ENCODE peak calls at places on chromosomes 6 and 20, in seven cellular contexts. B is upper lobe of left lung; L is AG04449; E is tibial nerve; W is fibroblast of lung; F is CD8-positive, alpha-beta T cell; T is AG09309. Y is an unnamed sample.

GRCh38 chr6:108120311-108120710 is 45.5 kb upstream of the NR2E1 start:
- DNase-seq in E (no peak), T (no peak), W (no peak), B (no peak), F (no peak), L (no peak), Y (no peak)

GRCh38 chr20:18856873-18857272 is 43.3 kb downstream of the SCP2D1 start:
- DNase-seq in B (no peak), E (no peak), L (no peak), W (no peak), T (no peak), F (no peak), Y (no peak)

GRCh38 chr20:53579581-53580375 is 13.9 kb downstream of the ZNF217 start:
- DNase-seq in L (no peak), T (peak; percentile 75), E (no peak), W (peak; percentile 90), B (peak; percentile 36), F (no peak), Y (no peak)

GRCh38 chr6:130945401-130945919 is 117.6 kb downstream of the EPB41L2 start:
- DNase-seq in F (no peak), L (no peak), T (no peak), W (no peak), B (no peak), E (no peak), Y (no peak)

GRCh38 chr6:16912756-16913155 is 151.5 kb upstream of the ATXN1 start:
- DNase-seq in W (no peak), B (no peak), T (no peak), F (no peak), E (no peak), L (no peak), Y (no peak)

GRCh38 chr20:58927490-58928061 is 53.5 kb upstream of the NELFCD start:
- DNase-seq in F (no peak), W (no peak), B (no peak), L (no peak), E (no peak), T (no peak), Y (no peak)

GRCh38 chr6:1789092-1789491 is 179.4 kb downstream of the FOXC1 start:
- DNase-seq in B (no peak), F (no peak), T (no peak), E (no peak), W (peak; percentile 44), L (no peak), Y (no peak)

GRCh38 chr20:3730803-3731370 is 1.6 kb upstream of the HSPA12B start:
- DNase-seq in E (no peak), F (no peak), W (no peak), B (no peak), T (no peak), L (no peak), Y (no peak)

GRCh38 chr20:41532935-41533334 is 85.2 kb downstream of the CHD6 start:
- DNase-seq in W (no peak), B (no peak), E (no peak), T (no peak), F (no peak), L (no peak), Y (no peak)

GRCh38 chr20:24935140-24935539 is 13.9 kb upstream of the CST7 start:
- DNase-seq in B (no peak), T (no peak), E (no peak), W (no peak), L (no peak), F (no peak), Y (no peak)

GRCh38 chr6:12472601-12473038 is 182.5 kb downstream of the EDN1 start:
- DNase-seq in T (no peak), L (no peak), B (peak; percentile 61), F (no peak), E (peak; percentile 59), W (peak; percentile 12), Y (no peak)

GRCh38 chr6:139748353-139749146 is 374.1 kb upstream of the CITED2 start:
- DNase-seq in L (no peak), E (no peak), W (no peak), B (no peak), F (no peak), T (no peak), Y (no peak)

GRCh38 chr6:144922120-144922722 is 637.1 kb downstream of the UTRN start:
- DNase-seq in W (peak; percentile 45), E (no peak), F (no peak), B (peak; percentile 22), T (peak; percentile 74), L (no peak), Y (no peak)

GRCh38 chr20:12970372-12970821 is 38.4 kb upstream of the SPTLC3 start:
- DNase-seq in E (peak; percentile 20), L (no peak), B (no peak), W (peak; percentile 74), T (peak; percentile 17), F (no peak), Y (no peak)

GRCh38 chr6:32148722-32149576 is 2.8 kb downstream of the PRRT1 start:
- DNase-seq in B (peak; percentile 52), W (peak; percentile 47), F (peak; percentile 75), E (peak; percentile 54), T (no peak), L (no peak), Y (peak; percentile 54)

GRCh38 chr20:6920991-6921613 is 153.6 kb downstream of the BMP2 start:
- DNase-seq in B (no peak), W (peak; percentile 9), T (no peak), E (no peak), L (no peak), F (no peak), Y (no peak)

GRCh38 chr20:31260326-31260932 is 3.0 kb downstream of the DEFB115 start:
- DNase-seq in E (no peak), F (no peak), W (no peak), B (no peak), T (no peak), L (no peak), Y (no peak)

GRCh38 chr20:19292254-19292653 is 79.8 kb downstream of the SLC24A3 start:
- DNase-seq in W (no peak), F (no peak), E (no peak), T (no peak), B (no peak), L (no peak), Y (no peak)

GRCh38 chr6:39958947-39959346 is 24.7 kb upstream of the MOCS1 start:
- DNase-seq in T (no peak), B (no peak), L (no peak), E (no peak), W (no peak), F (no peak), Y (no peak)

GRCh38 chr6:51678905-51679620 is 408.4 kb downstream of the PKHD1 start:
- DNase-seq in W (no peak), F (no peak), T (no peak), B (no peak), E (no peak), L (no peak), Y (no peak)

GRCh38 chr20:1331101-1331500 is 2.2 kb upstream of the SDCBP2 start:
- DNase-seq in T (no peak), E (no peak), B (peak; percentile 12), F (no peak), L (no peak), W (no peak), Y (peak; percentile 8)

GRCh38 chr6:143283887-143284640 is 166.4 kb downstream of the ADAT2 start:
- DNase-seq in L (no peak), E (no peak), T (peak; percentile 34), B (no peak), W (no peak), F (no peak), Y (no peak)

GRCh38 chr6:143276436-143276835 is 174.1 kb downstream of the ADAT2 start:
- DNase-seq in T (no peak), F (no peak), B (no peak), W (no peak), E (no peak), L (no peak), Y (no peak)

DNA sequence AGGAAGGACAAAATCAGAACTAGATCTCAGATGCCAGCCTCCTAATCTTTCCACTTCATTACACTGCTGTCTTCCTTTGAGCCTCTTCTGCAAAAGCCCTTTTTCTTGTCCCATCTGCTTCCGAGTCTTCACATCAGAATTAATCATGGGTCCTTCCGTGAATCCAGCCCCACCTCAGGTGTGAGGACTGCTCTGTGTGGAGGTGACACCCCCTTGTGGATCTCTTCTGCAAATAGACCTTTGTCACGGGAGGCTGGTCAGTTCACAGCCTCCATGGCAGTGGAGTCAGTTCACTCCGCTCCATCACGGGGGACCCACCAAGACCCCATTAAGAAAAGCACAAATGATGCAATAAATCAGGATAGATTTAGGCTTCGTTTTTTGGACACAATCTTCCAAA is 171.1 kb downstream of the ADAT2 start:
- DNase-seq in F (no peak), E (no peak), B (no peak), L (no peak), T (no peak), W (peak; percentile 15), Y (no peak)
- TF ChIP-seq CTCF in F (no peak), E (no peak), B (no peak), L (peak; percentile 36), T (peak; percentile 53), W (no peak), Y (no peak)

GRCh38 chr6:169906004-169906740 is 154.8 kb downstream of the ERMARD start:
- DNase-seq in L (no peak), W (no peak), E (no peak), F (no peak), B (no peak), T (no peak), Y (no peak)
- TF ChIP-seq CTCF in L (no peak), W (no peak), E (no peak), F (no peak), B (no peak), T (no peak), Y (no peak)

DNA sequence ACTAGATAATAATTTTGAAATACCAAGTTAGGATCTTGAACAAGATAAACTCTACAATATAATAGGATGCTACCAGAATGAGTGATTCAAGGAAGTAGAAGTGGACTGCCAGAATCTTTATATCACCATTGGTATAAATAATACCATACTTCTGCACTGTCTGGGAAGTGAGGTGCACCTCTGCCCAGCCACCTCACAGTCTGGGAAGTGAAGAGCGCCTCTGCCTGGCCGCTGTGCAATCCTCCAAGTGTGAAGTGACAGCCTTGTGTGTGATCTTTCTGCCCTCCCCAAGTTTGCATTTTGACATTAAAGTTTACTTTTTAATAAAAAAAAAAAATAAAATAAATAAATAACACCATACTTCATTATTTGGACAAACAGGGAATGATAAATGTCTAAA is 18.8 kb downstream of the LATS1 start:
- DNase-seq in L (no peak), E (no peak), B (no peak), T (no peak), W (no peak), F (no peak), Y (no peak)
- TF ChIP-seq CTCF in L (no peak), E (no peak), B (no peak), T (no peak), W (no peak), F (no peak), Y (no peak)

GRCh38 chr20:62623488-62624324 is 18.6 kb upstream of the SLCO4A1 start:
- DNase-seq in L (no peak), B (peak; percentile 99), T (peak; percentile 44), E (peak; percentile 97), F (peak; percentile 84), W (peak; percentile 83), Y (peak; percentile 82)

GRCh38 chr20:62625516-62625915 is 16.8 kb upstream of the SLCO4A1 start:
- DNase-seq in E (no peak), F (no peak), W (no peak), L (no peak), T (no peak), B (no peak), Y (no peak)

GRCh38 chr20:62624719-62625455 is 17.4 kb upstream of the SLCO4A1 start:
- DNase-seq in W (no peak), F (no peak), T (no peak), E (peak; percentile 68), B (no peak), L (no peak), Y (no peak)

GRCh38 chr20:62622877-62623487 is 19.3 kb upstream of the SLCO4A1 start:
- DNase-seq in L (no peak), W (no peak), E (no peak), T (no peak), B (no peak), F (no peak), Y (no peak)

GRCh38 chr20:62624325-62624690 is 18.0 kb upstream of the SLCO4A1 start:
- DNase-seq in T (no peak), L (no peak), E (no peak), W (no peak), F (no peak), B (no peak), Y (peak; percentile 63)
- TF ChIP-seq CTCF in T (no peak), L (no peak), E (peak; percentile 18), W (no peak), F (no peak), B (no peak), Y (no peak)

Y was measured in activated B cell treated with CpG ODN at 0.5 μM for 24 hours.